ENCODE peak calls at places on chromosomes 7 and 10, in eight cellular contexts. One of them, this sample, is unnamed.

GRCh38 chr10:43253461-43254198 is 13.2 kb downstream of the RASGEF1A start:
- DNase-seq in fibroblast of lung: no peak
- DNase-seq in IMR-90: no peak
- DNase-seq in neural progenitor cell: no peak
- DNase-seq in neuronal stem cell: no peak
- DNase-seq in astrocyte: no peak
- DNase-seq in GM23338: no peak
- DNase-seq in H9: peak; percentile 17
- DNase-seq in this sample: no peak

GRCh38 chr10:78594938-78595645 is 473.7 kb upstream of the ZMIZ1 start:
- DNase-seq in fibroblast of lung: no peak
- DNase-seq in IMR-90: no peak
- DNase-seq in neural progenitor cell: no peak
- DNase-seq in neuronal stem cell: no peak
- DNase-seq in astrocyte: no peak
- DNase-seq in GM23338: no peak
- DNase-seq in H9: peak; percentile 12
- DNase-seq in this sample: no peak

GRCh38 chr10:116115233-116115632 is 157.8 kb downstream of the GFRA1 start:
- DNase-seq in fibroblast of lung: no peak
- DNase-seq in IMR-90: no peak
- DNase-seq in neural progenitor cell: no peak
- DNase-seq in neuronal stem cell: no peak
- DNase-seq in astrocyte: no peak
- DNase-seq in GM23338: no peak
- DNase-seq in H9: no peak
- DNase-seq in this sample: no peak

GRCh38 chr7:5679741-5680473 is 101.6 kb downstream of the RNF216 start:
- DNase-seq in fibroblast of lung: peak; percentile 18
- DNase-seq in IMR-90: no peak
- DNase-seq in neural progenitor cell: no peak
- DNase-seq in neuronal stem cell: no peak
- DNase-seq in astrocyte: no peak
- DNase-seq in GM23338: no peak
- DNase-seq in H9: no peak
- DNase-seq in this sample: no peak

GRCh38 chr10:24494777-24495176 is 228.9 kb downstream of the ARHGAP21 start:
- DNase-seq in fibroblast of lung: no peak
- DNase-seq in IMR-90: no peak
- DNase-seq in neural progenitor cell: no peak
- DNase-seq in neuronal stem cell: no peak
- DNase-seq in astrocyte: no peak
- DNase-seq in GM23338: peak; percentile 63
- DNase-seq in H9: no peak
- DNase-seq in this sample: no peak

GRCh38 chr7:142855756-142856564 is 1.1 kb downstream of the EPHB6 start:
- DNase-seq in fibroblast of lung: peak; percentile 8
- DNase-seq in IMR-90: no peak
- DNase-seq in neural progenitor cell: no peak
- DNase-seq in neuronal stem cell: no peak
- DNase-seq in astrocyte: no peak
- DNase-seq in GM23338: no peak
- DNase-seq in H9: no peak
- DNase-seq in this sample: peak; percentile 15

GRCh38 chr10:71471957-71472365 is 75.2 kb downstream of the CDH23 start:
- DNase-seq in fibroblast of lung: no peak
- DNase-seq in IMR-90: no peak
- DNase-seq in neural progenitor cell: no peak
- DNase-seq in neuronal stem cell: no peak
- DNase-seq in astrocyte: no peak
- DNase-seq in GM23338: no peak
- DNase-seq in H9: no peak
- DNase-seq in this sample: no peak

GRCh38 chr10:25629333-25629732 is 304.7 kb upstream of the MYO3A start:
- DNase-seq in fibroblast of lung: no peak
- DNase-seq in IMR-90: no peak
- DNase-seq in neural progenitor cell: no peak
- DNase-seq in neuronal stem cell: no peak
- DNase-seq in astrocyte: no peak
- DNase-seq in GM23338: no peak
- DNase-seq in H9: no peak
- DNase-seq in this sample: no peak

GRCh38 chr10:112389147-112389822 is 15.4 kb downstream of the ACSL5 start:
- DNase-seq in fibroblast of lung: peak; percentile 49
- DNase-seq in IMR-90: peak; percentile 77
- DNase-seq in neural progenitor cell: no peak
- DNase-seq in neuronal stem cell: no peak
- DNase-seq in astrocyte: peak; percentile 26
- DNase-seq in GM23338: no peak
- DNase-seq in H9: peak; percentile 30
- DNase-seq in this sample: peak; percentile 84

GRCh38 chr7:137774793-137775201 is 72.0 kb downstream of the DGKI start:
- DNase-seq in fibroblast of lung: peak; percentile 69
- DNase-seq in IMR-90: peak; percentile 61
- DNase-seq in neural progenitor cell: no peak
- DNase-seq in neuronal stem cell: no peak
- DNase-seq in astrocyte: peak; percentile 59
- DNase-seq in GM23338: no peak
- DNase-seq in H9: no peak
- DNase-seq in this sample: peak; percentile 80

GRCh38 chr7:87592300-87592699 is 8.4 kb downstream of the ABCB1 start:
- DNase-seq in fibroblast of lung: no peak
- DNase-seq in IMR-90: no peak
- DNase-seq in neural progenitor cell: no peak
- DNase-seq in neuronal stem cell: no peak
- DNase-seq in astrocyte: no peak
- DNase-seq in GM23338: no peak
- DNase-seq in H9: no peak
- DNase-seq in this sample: no peak

GRCh38 chr10:125027889-125028288 is 86.0 kb downstream of the ZRANB1 start:
- DNase-seq in fibroblast of lung: no peak
- DNase-seq in IMR-90: no peak
- DNase-seq in neural progenitor cell: peak; percentile 75
- DNase-seq in neuronal stem cell: no peak
- DNase-seq in astrocyte: no peak
- DNase-seq in GM23338: no peak
- DNase-seq in H9: no peak
- DNase-seq in this sample: no peak

GRCh38 chr7:41085244-41085643 is 617.6 kb downstream of the INHBA start:
- DNase-seq in fibroblast of lung: peak; percentile 92
- DNase-seq in IMR-90: peak; percentile 73
- DNase-seq in neural progenitor cell: no peak
- DNase-seq in neuronal stem cell: no peak
- DNase-seq in astrocyte: peak; percentile 90
- DNase-seq in GM23338: no peak
- DNase-seq in H9: no peak
- DNase-seq in this sample: peak; percentile 65

GRCh38 chr7:43362652-43363428 is 220.1 kb upstream of the STK17A start:
- DNase-seq in fibroblast of lung: no peak
- DNase-seq in IMR-90: peak; percentile 16
- DNase-seq in neural progenitor cell: no peak
- DNase-seq in neuronal stem cell: no peak
- DNase-seq in astrocyte: no peak
- DNase-seq in GM23338: no peak
- DNase-seq in H9: no peak
- DNase-seq in this sample: peak; percentile 64

GRCh38 chr10:70145166-70145665 is 1.3 kb downstream of the TYSND1 start:
- DNase-seq in fibroblast of lung: no peak
- DNase-seq in IMR-90: no peak
- DNase-seq in neural progenitor cell: no peak
- DNase-seq in neuronal stem cell: no peak
- DNase-seq in astrocyte: no peak
- DNase-seq in GM23338: peak; percentile 32
- DNase-seq in H9: no peak
- DNase-seq in this sample: peak; percentile 56

GRCh38 chr7:158819571-158820203 is 9.6 kb downstream of the ESYT2 start:
- DNase-seq in fibroblast of lung: no peak
- DNase-seq in IMR-90: no peak
- DNase-seq in neural progenitor cell: no peak
- DNase-seq in neuronal stem cell: no peak
- DNase-seq in astrocyte: no peak
- DNase-seq in GM23338: no peak
- DNase-seq in H9: no peak
- DNase-seq in this sample: peak; percentile 69

GRCh38 chr7:126499481-126499880 is 753.3 kb downstream of the GRM8 start:
- DNase-seq in fibroblast of lung: no peak
- DNase-seq in IMR-90: no peak
- DNase-seq in neural progenitor cell: no peak
- DNase-seq in neuronal stem cell: no peak
- DNase-seq in astrocyte: no peak
- DNase-seq in GM23338: no peak
- DNase-seq in H9: no peak
- DNase-seq in this sample: no peak

GRCh38 chr7:120780938-120781337 is 77.0 kb downstream of the TSPAN12 start:
- DNase-seq in fibroblast of lung: no peak
- DNase-seq in IMR-90: no peak
- DNase-seq in neural progenitor cell: no peak
- DNase-seq in neuronal stem cell: no peak
- DNase-seq in astrocyte: no peak
- DNase-seq in GM23338: no peak
- DNase-seq in H9: no peak
- DNase-seq in this sample: no peak

GRCh38 chr7:130988443-130988842 is 254.4 kb upstream of the KLF14 start:
- DNase-seq in fibroblast of lung: peak; percentile 41
- DNase-seq in IMR-90: peak; percentile 57
- DNase-seq in neural progenitor cell: peak; percentile 61
- DNase-seq in neuronal stem cell: peak; percentile 14
- DNase-seq in astrocyte: no peak
- DNase-seq in GM23338: peak; percentile 46
- DNase-seq in H9: no peak
- DNase-seq in this sample: peak; percentile 72

GRCh38 chr10:1679821-1680650 is 57.3 kb downstream of the ADARB2 start:
- DNase-seq in fibroblast of lung: no peak
- DNase-seq in IMR-90: no peak
- DNase-seq in neural progenitor cell: peak; percentile 28
- DNase-seq in neuronal stem cell: no peak
- DNase-seq in astrocyte: no peak
- DNase-seq in GM23338: peak; percentile 51
- DNase-seq in H9: no peak
- DNase-seq in this sample: no peak

DNA sequence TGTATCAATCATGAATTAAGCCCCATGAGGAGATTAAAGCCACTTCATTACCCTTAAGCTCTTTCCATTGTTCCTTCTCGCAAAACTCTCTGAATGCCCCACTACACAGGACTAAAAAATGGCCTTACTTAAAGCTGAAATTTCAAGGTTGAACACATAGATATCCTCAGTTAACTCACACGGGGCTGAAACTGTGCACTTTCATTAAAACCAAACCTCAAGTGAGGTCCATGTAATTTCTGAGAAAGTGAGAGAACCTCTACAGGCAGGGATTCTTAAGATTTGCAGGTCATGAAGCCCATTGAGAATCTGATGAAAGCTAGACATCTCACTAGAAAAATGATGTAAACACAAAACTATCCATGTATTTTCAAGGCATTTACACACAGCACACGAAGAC is 15.9 kb downstream of the DENND11 start:
- DNase-seq in fibroblast of lung: no peak
- DNase-seq in IMR-90: no peak
- DNase-seq in neural progenitor cell: no peak
- DNase-seq in neuronal stem cell: no peak
- DNase-seq in astrocyte: no peak
- DNase-seq in GM23338: no peak
- DNase-seq in H9: no peak
- DNase-seq in this sample: no peak
- H3K27ac ChIP-seq in fibroblast of lung: no peak overlapping the region
- H3K27ac ChIP-seq in IMR-90: no peak overlapping the region
- H3K27ac ChIP-seq in neural progenitor cell: no peak overlapping the region
- H3K27ac ChIP-seq in neuronal stem cell: no peak overlapping the region
- H3K27ac ChIP-seq in astrocyte: no peak overlapping the region
- H3K27ac ChIP-seq in GM23338: no peak overlapping the region
- H3K27ac ChIP-seq in H9: no peak overlapping the region
- H3K27ac ChIP-seq in this sample: no peak overlapping the region

GRCh38 chr10:123883921-123884320 is 7.7 kb downstream of the CPXM2 start:
- DNase-seq in fibroblast of lung: no peak
- DNase-seq in IMR-90: no peak
- DNase-seq in neural progenitor cell: no peak
- DNase-seq in neuronal stem cell: no peak
- DNase-seq in astrocyte: no peak
- DNase-seq in GM23338: no peak
- DNase-seq in H9: no peak
- DNase-seq in this sample: no peak
- H3K4me2 ChIP-seq in fibroblast of lung: no peak overlapping the region
- H3K4me2 ChIP-seq in IMR-90: no peak overlapping the region
- H3K4me2 ChIP-seq in neural progenitor cell: no peak overlapping the region
- H3K4me2 ChIP-seq in neuronal stem cell: no peak overlapping the region
- H3K4me2 ChIP-seq in astrocyte: no peak overlapping the region
- H3K4me2 ChIP-seq in GM23338: no peak overlapping the region
- H3K4me2 ChIP-seq in H9: no peak overlapping the region
- H3K4me2 ChIP-seq in this sample: no peak overlapping the region

DNA sequence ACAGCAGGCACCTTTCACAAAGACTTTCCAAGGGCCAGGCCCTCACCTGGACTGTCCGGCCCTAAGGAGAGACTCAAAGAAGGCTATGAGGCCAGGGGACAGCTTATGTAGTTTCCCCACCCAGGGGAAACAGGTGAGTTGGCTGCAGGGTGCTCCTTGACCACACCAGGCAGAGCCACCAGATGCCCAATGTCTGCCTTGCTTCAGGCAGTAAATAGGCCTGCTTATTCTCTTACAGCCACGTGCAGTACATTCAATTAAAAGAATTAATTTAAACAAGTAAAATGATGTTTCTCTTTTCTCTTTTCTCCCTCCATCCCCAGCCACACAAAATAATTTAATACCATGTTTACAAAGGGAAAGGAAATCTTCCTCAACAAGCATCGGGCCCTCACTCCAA is 66.6 kb upstream of the ABLIM1 start:
- DNase-seq in fibroblast of lung: no peak
- DNase-seq in IMR-90: no peak
- DNase-seq in neural progenitor cell: no peak
- DNase-seq in neuronal stem cell: no peak
- DNase-seq in astrocyte: no peak
- DNase-seq in GM23338: no peak
- DNase-seq in H9: no peak
- DNase-seq in this sample: no peak
- H3K27ac ChIP-seq in fibroblast of lung: no peak overlapping the region
- H3K27ac ChIP-seq in IMR-90: no peak overlapping the region
- H3K27ac ChIP-seq in neural progenitor cell: no peak overlapping the region
- H3K27ac ChIP-seq in neuronal stem cell: no peak overlapping the region
- H3K27ac ChIP-seq in astrocyte: no peak overlapping the region
- H3K27ac ChIP-seq in GM23338: no peak overlapping the region
- H3K27ac ChIP-seq in H9: no peak overlapping the region
- H3K27ac ChIP-seq in this sample: no peak overlapping the region

GRCh38 chr7:93373537-93373936 is 141.4 kb downstream of the VPS50 start:
- DNase-seq in fibroblast of lung: no peak
- DNase-seq in IMR-90: no peak
- DNase-seq in neural progenitor cell: no peak
- DNase-seq in neuronal stem cell: no peak
- DNase-seq in astrocyte: no peak
- DNase-seq in GM23338: no peak
- DNase-seq in H9: no peak
- DNase-seq in this sample: no peak

GRCh38 chr7:93378131-93378530 is 146.0 kb downstream of the VPS50 start:
- DNase-seq in fibroblast of lung: no peak
- DNase-seq in IMR-90: no peak
- DNase-seq in neural progenitor cell: no peak
- DNase-seq in neuronal stem cell: no peak
- DNase-seq in astrocyte: no peak
- DNase-seq in GM23338: no peak
- DNase-seq in H9: no peak
- DNase-seq in this sample: no peak

GRCh38 chr7:93375603-93376002 is 143.4 kb downstream of the VPS50 start:
- DNase-seq in fibroblast of lung: no peak
- DNase-seq in IMR-90: no peak
- DNase-seq in neural progenitor cell: no peak
- DNase-seq in neuronal stem cell: no peak
- DNase-seq in astrocyte: no peak
- DNase-seq in GM23338: no peak
- DNase-seq in H9: no peak
- DNase-seq in this sample: no peak

GRCh38 chr7:93374345-93374940 is 142.3 kb downstream of the VPS50 start:
- DNase-seq in fibroblast of lung: peak; percentile 44
- DNase-seq in IMR-90: peak; percentile 39
- DNase-seq in neural progenitor cell: peak; percentile 55
- DNase-seq in neuronal stem cell: peak; percentile 17
- DNase-seq in astrocyte: peak; percentile 36
- DNase-seq in GM23338: peak; percentile 76
- DNase-seq in H9: no peak
- DNase-seq in this sample: peak; percentile 61
- H3K4me2 ChIP-seq in fibroblast of lung: no peak overlapping the region
- H3K4me2 ChIP-seq in IMR-90: peak overlapping the region; percentile 64
- H3K4me2 ChIP-seq in neural progenitor cell: no peak overlapping the region
- H3K4me2 ChIP-seq in neuronal stem cell: no peak overlapping the region
- H3K4me2 ChIP-seq in astrocyte: peak overlapping the region; percentile 4
- H3K4me2 ChIP-seq in GM23338: no peak overlapping the region
- H3K4me2 ChIP-seq in H9: no peak overlapping the region
- H3K4me2 ChIP-seq in this sample: no peak overlapping the region